ENCODE peak calls at places on chromosome 19, in eight cellular contexts. T is spleen, U is A549, R is tibial nerve, D is erythroblast, K is adrenal gland, Z is uterus, E is lower leg skin. L is an unnamed sample.

GRCh38 chr19:6739390-6739883 is at the start of gene TRIP10:
- DNase-seq in D (peak), R (peak), K (peak), T (peak), E (peak), U (peak), Z (peak), L (peak)

GRCh38 chr19:38025908-38026307 is 118.9 kb downstream of the SIPA1L3 start:
- DNase-seq in K (no peak), D (no peak), T (peak), R (no peak), E (no peak), U (no peak), Z (no peak), L (no peak)

GRCh38 chr19:33647146-33647545 is 25.4 kb downstream of the CHST8 start:
- DNase-seq in R (no peak), Z (no peak), T (no peak), K (no peak), U (no peak), E (no peak), D (no peak), L (no peak)

GRCh38 chr19:719081-719512 is 10.4 kb downstream of the PALM start:
- DNase-seq in U (no peak), K (peak), E (peak), Z (peak), R (peak), T (no peak), D (peak), L (no peak)

GRCh38 chr19:43502419-43502976 is 2.0 kb downstream of the PHLDB3 start:
- DNase-seq in D (no peak), U (no peak), T (no peak), Z (no peak), K (no peak), R (no peak), E (no peak), L (no peak)

GRCh38 chr19:17311455-17312248 is 2.3 kb downstream of the DDA1 start:
- DNase-seq in Z (no peak), D (no peak), T (no peak), U (peak), R (no peak), E (no peak), K (peak), L (peak)

GRCh38 chr19:4814625-4815425 is 16.7 kb downstream of the TICAM1 start:
- DNase-seq in Z (no peak), U (peak), R (no peak), E (no peak), T (no peak), D (no peak), K (no peak), L (no peak)

GRCh38 chr19:49073514-49074378 is 1.2 kb upstream of the KCNA7 start:
- DNase-seq in U (peak), T (no peak), E (no peak), Z (no peak), K (no peak), R (no peak), D (no peak), L (no peak)

GRCh38 chr19:14023404-14024235 is 4.3 kb upstream of the RLN3 start:
- DNase-seq in Z (peak), E (no peak), U (peak), T (peak), K (peak), R (no peak), D (peak), L (peak)

GRCh38 chr19:16888629-16889371 is at the start of gene F2RL3:
- DNase-seq in D (peak), R (no peak), T (peak), Z (peak), U (no peak), K (no peak), E (peak), L (no peak)

GRCh38 chr19:42683917-42684513 is 56.3 kb downstream of the PSG3 start:
- DNase-seq in T (no peak), D (peak), Z (no peak), U (peak), K (no peak), E (no peak), R (peak), L (no peak)

GRCh38 chr19:15452111-15453047 is 2.6 kb upstream of the WIZ start:
- DNase-seq in D (peak), K (peak), Z (peak), T (peak), R (peak), E (peak), U (peak), L (peak)

GRCh38 chr19:32653626-32653968 is 21.4 kb downstream of the ANKRD27 start:
- DNase-seq in R (no peak), U (no peak), D (no peak), Z (no peak), E (no peak), T (no peak), K (no peak), L (no peak)

GRCh38 chr19:14502334-14503092 is 6.6 kb upstream of the GIPC1 start:
- DNase-seq in D (no peak), R (no peak), Z (no peak), E (no peak), U (peak), T (no peak), K (no peak), L (no peak)

GRCh38 chr19:15775249-15775648 is 12.2 kb upstream of the OR10H5 start:
- DNase-seq in T (no peak), R (no peak), E (no peak), K (no peak), U (no peak), D (no peak), Z (no peak), L (no peak)

GRCh38 chr19:56291857-56292256 is 19.3 kb downstream of the EDDM13 start:
- DNase-seq in D (no peak), E (no peak), K (no peak), Z (no peak), U (no peak), T (no peak), R (no peak), L (no peak)

GRCh38 chr19:33677745-33678426 is 56.1 kb downstream of the CHST8 start:
- DNase-seq in Z (no peak), T (peak), D (no peak), K (no peak), U (no peak), E (no peak), R (no peak), L (no peak)

GRCh38 chr19:31154021-31154420 is 195.2 kb downstream of the TSHZ3 start:
- DNase-seq in E (no peak), T (no peak), Z (no peak), U (no peak), R (no peak), D (no peak), K (no peak), L (peak)

DNA sequence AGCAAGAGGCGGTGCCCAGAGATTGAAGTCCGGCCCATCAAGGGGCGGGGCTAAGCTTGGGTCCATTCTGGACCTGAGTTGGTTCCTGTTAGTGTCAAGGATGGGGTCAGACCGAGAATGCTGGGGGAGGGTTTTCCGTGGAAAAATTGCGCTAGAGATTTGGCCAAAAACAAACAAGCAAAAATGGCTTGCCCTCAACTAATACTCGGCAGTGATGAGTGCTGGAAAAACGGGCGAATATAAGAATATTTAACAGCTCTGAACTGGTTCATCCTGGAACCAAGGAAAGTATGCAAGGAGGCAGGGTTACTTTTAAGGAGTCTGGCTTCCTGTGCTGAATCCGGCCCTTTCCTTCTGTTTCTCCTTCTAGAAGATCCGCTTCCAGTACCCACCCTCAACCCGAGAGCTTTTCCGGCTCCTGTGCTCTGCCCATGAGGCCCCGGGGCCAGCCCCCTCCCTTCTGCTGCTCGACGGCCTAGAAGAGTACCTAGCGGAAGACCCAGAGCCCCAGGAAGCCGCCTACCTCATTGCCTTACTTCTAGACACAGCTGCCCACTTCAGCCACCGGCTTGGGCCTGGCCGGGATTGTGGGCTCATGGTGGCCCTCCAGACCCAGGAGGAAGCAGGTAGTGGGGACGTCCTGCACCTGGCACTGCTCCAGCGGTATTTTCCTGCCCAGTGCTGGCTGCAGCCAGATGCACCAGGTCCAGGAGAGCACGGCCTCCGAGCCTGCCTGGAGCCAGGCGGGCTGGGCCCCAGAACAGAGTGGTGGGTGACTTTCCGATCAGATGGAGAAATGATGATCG is 880 bp downstream of the SWSAP1 start:
- DNase-seq in T (peak), K (peak), U (no peak), E (peak), D (peak), Z (peak), R (peak), L (no peak)
- TF ChIP-seq POLR2A in T (no peak), K (peak), U (no peak), E (no peak), D (peak), Z (peak), R (peak), L (no peak)

DNA sequence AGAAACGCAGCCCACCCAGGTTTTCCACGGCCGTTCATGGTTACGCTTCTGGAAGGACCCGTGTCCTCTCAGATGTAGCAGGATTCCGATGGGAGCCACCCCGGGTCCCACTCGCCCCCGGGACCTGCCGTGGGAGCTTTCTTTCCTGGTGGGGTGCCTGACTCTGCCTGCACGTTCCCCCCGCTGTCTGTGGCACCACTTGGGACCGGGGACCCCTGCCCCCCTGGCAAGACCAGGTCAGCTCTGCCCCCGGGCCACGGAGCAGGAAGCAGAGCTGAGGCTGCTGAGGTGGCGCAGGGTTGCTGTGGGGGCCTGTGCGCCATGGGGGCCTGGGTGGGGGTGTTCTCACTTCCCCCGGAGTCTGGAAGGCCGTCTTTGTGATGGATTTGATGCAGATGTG is 12.1 kb downstream of the CSNK1G2 start:
- DNase-seq in T (no peak), U (no peak), E (no peak), Z (no peak), R (no peak), D (no peak), K (no peak), L (no peak)
- TF ChIP-seq POLR2A in T (no peak), U (no peak), E (no peak), Z (no peak), R (no peak), D (no peak), K (no peak), L (no peak)

DNA sequence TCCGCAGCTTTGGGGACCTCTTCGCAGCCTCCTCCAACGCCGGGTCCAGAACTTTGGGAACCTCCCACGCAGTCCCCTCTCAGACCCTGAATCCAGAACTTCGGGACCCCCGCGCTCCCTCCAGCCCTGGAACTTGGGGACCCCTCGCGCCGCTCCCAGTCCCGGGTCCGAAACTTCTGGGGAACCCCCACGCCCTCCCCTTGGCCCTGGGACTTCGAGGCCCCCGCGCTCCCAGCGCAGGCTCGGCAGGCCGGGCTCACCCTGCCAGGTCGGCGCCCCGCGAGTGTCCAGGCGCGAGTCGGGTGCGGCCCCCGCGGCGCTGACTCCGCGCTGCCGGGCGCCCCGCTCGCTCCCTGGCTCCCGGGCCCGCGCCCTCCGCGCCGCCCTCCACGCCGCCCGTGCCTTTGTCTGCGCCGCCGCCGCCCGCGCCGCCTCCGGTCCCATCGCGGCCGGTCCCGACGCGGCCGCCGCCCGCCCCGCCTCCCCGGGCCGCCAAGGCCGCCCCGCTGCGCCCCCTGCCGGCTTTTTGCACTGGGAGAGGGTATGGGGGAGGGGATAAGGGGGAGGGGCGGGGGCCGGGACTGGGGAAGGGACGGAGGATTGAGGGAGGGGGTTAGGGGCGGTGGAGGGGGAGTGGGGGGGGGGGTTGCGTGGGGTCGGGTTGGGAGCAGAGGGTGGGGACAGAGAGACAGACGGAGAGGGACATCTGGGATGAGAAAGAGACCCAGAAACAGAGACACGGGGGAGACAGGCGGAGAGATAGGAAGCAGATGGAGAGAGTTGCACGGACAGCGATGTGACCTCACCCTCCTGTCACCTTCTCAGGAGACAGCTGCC is at the start of gene HOMER3:
- DNase-seq in K (peak), T (peak), R (peak), Z (peak), D (peak), E (peak), U (peak), L (no peak)
- TF ChIP-seq POLR2A in K (peak), T (no peak), R (peak), Z (no peak), D (no peak), E (no peak), U (no peak), L (peak)

GRCh38 chr19:21851596-21852345 is 15.8 kb upstream of the ZNF43 start:
- DNase-seq in K (peak), U (peak), E (peak), T (peak), R (peak), Z (peak), D (peak), L (peak)
- TF ChIP-seq POLR2A in K (peak), U (peak), E (no peak), T (no peak), R (no peak), Z (peak), D (peak), L (no peak)

DNA sequence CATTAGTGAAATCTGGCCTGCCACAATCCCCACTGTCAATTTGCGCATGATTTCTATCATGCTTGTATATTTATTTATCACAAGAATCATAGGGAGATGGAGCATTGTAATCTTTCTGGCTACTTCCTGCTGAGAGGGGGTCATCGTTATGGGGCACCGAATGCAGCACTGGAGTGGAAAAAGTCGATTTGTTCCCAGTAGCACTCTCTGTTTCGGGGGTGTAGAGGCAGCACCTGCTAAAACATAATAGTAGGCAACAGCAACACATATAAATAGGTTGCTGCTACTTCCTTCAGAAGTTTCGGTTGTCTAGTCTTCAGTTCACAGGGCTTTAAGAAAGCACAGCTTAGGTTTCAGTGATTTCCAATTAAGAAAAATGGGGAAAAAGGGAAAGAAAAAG is 23.4 kb upstream of the CEACAM21 start:
- DNase-seq in Z (no peak), D (no peak), K (no peak), T (no peak), U (no peak), E (no peak), R (no peak), L (no peak)
- TF ChIP-seq POLR2A in Z (no peak), D (no peak), K (no peak), T (no peak), U (no peak), E (no peak), R (no peak), L (no peak)

GRCh38 chr19:47111081-47111589 is 2.4 kb downstream of the ZC3H4 start:
- DNase-seq in R (no peak), Z (peak), D (peak), T (peak), E (no peak), U (no peak), K (no peak), L (no peak)

GRCh38 chr19:47107953-47108746 is 5.4 kb downstream of the ZC3H4 start:
- DNase-seq in R (no peak), U (no peak), Z (no peak), D (no peak), E (no peak), K (no peak), T (peak), L (no peak)

GRCh38 chr19:47110521-47111080 is 3.0 kb downstream of the ZC3H4 start:
- DNase-seq in U (no peak), R (no peak), E (no peak), T (peak), Z (no peak), K (no peak), D (peak), L (no peak)

GRCh38 chr19:47109177-47109540 is 4.4 kb downstream of the ZC3H4 start:
- DNase-seq in E (no peak), R (no peak), Z (no peak), U (no peak), K (no peak), D (no peak), T (no peak), L (no peak)

DNA sequence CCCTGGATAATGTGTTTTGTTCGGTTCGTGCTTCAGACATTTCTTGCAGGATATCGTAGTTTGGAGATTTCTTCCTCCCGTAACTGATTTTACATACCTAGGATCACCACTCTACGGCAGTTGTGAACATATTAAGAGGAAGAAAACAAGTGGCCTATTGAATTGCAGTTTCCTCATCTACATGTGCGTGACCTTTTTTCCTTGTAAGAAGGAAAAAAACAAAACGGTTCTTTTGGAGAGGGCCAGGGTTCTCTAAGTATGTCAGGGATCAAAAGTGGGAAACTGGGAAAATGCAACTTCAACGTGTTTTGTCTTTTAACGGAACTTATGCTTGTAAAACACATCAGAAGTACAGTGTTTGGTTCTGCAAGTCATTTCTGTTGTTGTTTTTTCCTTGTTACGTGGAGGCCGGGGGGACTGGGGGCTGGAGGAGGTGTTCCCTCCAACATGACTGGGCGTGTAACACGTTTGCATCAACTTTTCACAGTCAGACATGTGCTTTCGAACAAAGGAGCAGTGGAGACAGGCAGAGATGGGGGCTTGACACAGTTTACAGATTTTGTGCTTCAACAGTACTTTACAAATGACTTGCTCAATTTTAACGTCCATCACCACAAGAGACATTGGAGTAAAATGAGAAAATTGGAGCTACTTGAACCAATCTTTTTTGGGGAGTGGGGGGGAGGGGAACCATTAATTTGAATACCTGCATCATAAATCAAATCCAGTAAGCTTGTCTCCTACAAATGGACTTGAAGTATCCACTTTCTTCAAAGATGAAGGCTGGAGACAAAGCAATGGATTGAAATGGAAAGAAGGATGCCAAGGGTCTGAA is 3.8 kb downstream of the ZC3H4 start:
- DNase-seq in D (peak), R (no peak), U (peak), T (peak), Z (peak), E (no peak), K (no peak), L (no peak)
- TF ChIP-seq POLR2A in D (peak), R (no peak), U (no peak), T (no peak), Z (no peak), E (no peak), K (no peak), L (no peak)

DNA sequence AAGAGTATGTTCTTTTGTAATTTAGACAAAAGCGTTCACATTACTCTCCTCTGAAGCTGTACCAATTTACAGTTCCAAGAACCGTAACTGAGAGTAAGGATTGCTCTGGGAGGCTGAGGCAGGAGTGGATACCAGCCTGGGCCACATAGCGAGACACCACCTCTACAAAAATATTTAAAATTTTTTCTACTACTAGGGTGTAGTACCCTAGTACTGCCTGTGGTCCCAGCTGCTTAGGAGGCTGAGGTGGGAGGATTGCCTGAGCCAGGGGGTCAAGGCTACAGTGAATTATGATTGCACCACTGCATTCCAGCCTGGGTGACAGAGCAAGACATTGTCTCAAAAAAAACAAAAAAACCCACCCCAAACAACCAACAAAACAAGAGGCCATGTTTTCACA is 12.1 kb upstream of the CYP2A6 start:
- DNase-seq in T (no peak), Z (no peak), U (peak), E (no peak), D (peak), K (no peak), R (no peak), L (no peak)
- TF ChIP-seq POLR2A in T (no peak), Z (no peak), U (no peak), E (no peak), D (no peak), K (no peak), R (no peak), L (no peak)

L was measured in H54.